ENCODE peak calls at places on chromosome 3, in five cellular contexts. One of them, this sample, is unnamed.
A peak's percentile ranks its signal among the peaks of the same experiment; 100 is the strongest.

GRCh38 chr3:42729404-42730145 is 27.0 kb upstream of the HHATL start:
- DNase-seq in A673: no peak
- DNase-seq in GM12878: no peak
- DNase-seq in glutamatergic neuron: no peak
- DNase-seq in natural killer cell: no peak
- DNase-seq in this sample: no peak

GRCh38 chr3:37955918-37956317 is 34.7 kb upstream of the VILL start:
- DNase-seq in A673: peak; percentile 63
- DNase-seq in GM12878: no peak
- DNase-seq in glutamatergic neuron: no peak
- DNase-seq in natural killer cell: no peak
- DNase-seq in this sample: no peak

GRCh38 chr3:194536883-194537637 is 50.3 kb upstream of the ATP13A3 start:
- DNase-seq in A673: peak; percentile 84
- DNase-seq in GM12878: no peak
- DNase-seq in glutamatergic neuron: no peak
- DNase-seq in natural killer cell: no peak
- DNase-seq in this sample: no peak

GRCh38 chr3:101940521-101940992 is 91.2 kb downstream of the NFKBIZ start:
- DNase-seq in A673: peak; percentile 97
- DNase-seq in GM12878: no peak
- DNase-seq in glutamatergic neuron: peak; percentile 29
- DNase-seq in natural killer cell: no peak
- DNase-seq in this sample: no peak

GRCh38 chr3:72996473-72997333 is at the start of gene PPP4R2:
- DNase-seq in A673: peak; percentile 86
- DNase-seq in GM12878: peak; percentile 55
- DNase-seq in glutamatergic neuron: peak; percentile 92
- DNase-seq in natural killer cell: peak; percentile 93
- DNase-seq in this sample: peak; percentile 94

GRCh38 chr3:16587703-16588070 is 17.5 kb downstream of the DAZL start:
- DNase-seq in A673: no peak
- DNase-seq in GM12878: no peak
- DNase-seq in glutamatergic neuron: no peak
- DNase-seq in natural killer cell: no peak
- DNase-seq in this sample: no peak

GRCh38 chr3:129039271-129040038 is 21.1 kb upstream of the GP9 start:
- DNase-seq in A673: peak; percentile 56
- DNase-seq in GM12878: no peak
- DNase-seq in glutamatergic neuron: no peak
- DNase-seq in natural killer cell: no peak
- DNase-seq in this sample: no peak

GRCh38 chr3:77039606-77040553 is at the start of gene ROBO2:
- DNase-seq in A673: peak; percentile 81
- DNase-seq in GM12878: no peak
- DNase-seq in glutamatergic neuron: peak; percentile 90
- DNase-seq in natural killer cell: no peak
- DNase-seq in this sample: peak; percentile 82

GRCh38 chr3:158936530-158937113 is 134.8 kb downstream of the MFSD1 start:
- DNase-seq in A673: no peak
- DNase-seq in GM12878: no peak
- DNase-seq in glutamatergic neuron: no peak
- DNase-seq in natural killer cell: no peak
- DNase-seq in this sample: no peak

GRCh38 chr3:13507791-13508339 is 27.8 kb downstream of the HDAC11 start:
- DNase-seq in A673: no peak
- DNase-seq in GM12878: no peak
- DNase-seq in glutamatergic neuron: no peak
- DNase-seq in natural killer cell: no peak
- DNase-seq in this sample: no peak

GRCh38 chr3:23945903-23946751 is 1.0 kb downstream of the NR1D2 start:
- DNase-seq in A673: peak; percentile 98
- DNase-seq in GM12878: peak; percentile 66
- DNase-seq in glutamatergic neuron: peak; percentile 99
- DNase-seq in natural killer cell: peak; percentile 99
- DNase-seq in this sample: peak; percentile 99

GRCh38 chr3:12405432-12406272 is 78.6 kb upstream of the TSEN2 start:
- DNase-seq in A673: peak; percentile 42
- DNase-seq in GM12878: no peak
- DNase-seq in glutamatergic neuron: no peak
- DNase-seq in natural killer cell: no peak
- DNase-seq in this sample: no peak

GRCh38 chr3:36944012-36944640 is 728 bp downstream of the TRANK1 start:
- DNase-seq in A673: peak; percentile 71
- DNase-seq in GM12878: no peak
- DNase-seq in glutamatergic neuron: peak; percentile 58
- DNase-seq in natural killer cell: peak; percentile 44
- DNase-seq in this sample: peak; percentile 75

GRCh38 chr3:46848271-46849097 is 14.8 kb downstream of the MYL3 start:
- DNase-seq in A673: peak; percentile 12
- DNase-seq in GM12878: no peak
- DNase-seq in glutamatergic neuron: peak; percentile 31
- DNase-seq in natural killer cell: peak; percentile 15
- DNase-seq in this sample: peak; percentile 67

GRCh38 chr3:57980416-57980815 is 27.8 kb upstream of the FLNB start:
- DNase-seq in A673: no peak
- DNase-seq in GM12878: no peak
- DNase-seq in glutamatergic neuron: no peak
- DNase-seq in natural killer cell: no peak
- DNase-seq in this sample: no peak

GRCh38 chr3:83251490-83251889 is 1490.0 kb upstream of the GBE1 start:
- DNase-seq in A673: no peak
- DNase-seq in GM12878: no peak
- DNase-seq in glutamatergic neuron: no peak
- DNase-seq in natural killer cell: no peak
- DNase-seq in this sample: no peak

GRCh38 chr3:72245183-72245811 is 460.3 kb upstream of the PROK2 start:
- DNase-seq in A673: no peak
- DNase-seq in GM12878: no peak
- DNase-seq in glutamatergic neuron: peak; percentile 45
- DNase-seq in natural killer cell: no peak
- DNase-seq in this sample: no peak

GRCh38 chr3:167406876-167407492 is 26.9 kb upstream of the ZBBX start:
- DNase-seq in A673: peak; percentile 64
- DNase-seq in GM12878: no peak
- DNase-seq in glutamatergic neuron: peak; percentile 42
- DNase-seq in natural killer cell: no peak
- DNase-seq in this sample: no peak

GRCh38 chr3:128383316-128384235 is 83.1 kb downstream of the DNAJB8 start:
- DNase-seq in A673: peak; percentile 57
- DNase-seq in GM12878: no peak
- DNase-seq in glutamatergic neuron: no peak
- DNase-seq in natural killer cell: peak; percentile 45
- DNase-seq in this sample: no peak

GRCh38 chr3:36688815-36689214 is 75.5 kb downstream of the DCLK3 start:
- DNase-seq in A673: no peak
- DNase-seq in GM12878: no peak
- DNase-seq in glutamatergic neuron: no peak
- DNase-seq in natural killer cell: no peak
- DNase-seq in this sample: no peak

GRCh38 chr3:128274837-128275236 is 121.6 kb downstream of the EEFSEC start:
- DNase-seq in A673: no peak
- DNase-seq in GM12878: no peak
- DNase-seq in glutamatergic neuron: no peak
- DNase-seq in natural killer cell: no peak
- DNase-seq in this sample: peak; percentile 50

GRCh38 chr3:56935821-56936220 is 124.6 kb upstream of the SPATA12 start:
- DNase-seq in A673: no peak
- DNase-seq in GM12878: no peak
- DNase-seq in glutamatergic neuron: no peak
- DNase-seq in natural killer cell: no peak
- DNase-seq in this sample: no peak

GRCh38 chr3:133834621-133835417 is 29.2 kb downstream of the SRPRB start:
- DNase-seq in A673: no peak
- DNase-seq in GM12878: no peak
- DNase-seq in glutamatergic neuron: no peak
- DNase-seq in natural killer cell: no peak
- DNase-seq in this sample: no peak

GRCh38 chr3:186080849-186081438 is 27.9 kb downstream of the ETV5 start:
- DNase-seq in A673: no peak
- DNase-seq in GM12878: no peak
- DNase-seq in glutamatergic neuron: no peak
- DNase-seq in natural killer cell: no peak
- DNase-seq in this sample: no peak

GRCh38 chr3:159856496-159857098 is 132.0 kb upstream of the IL12A start:
- DNase-seq in A673: no peak
- DNase-seq in GM12878: no peak
- DNase-seq in glutamatergic neuron: peak; percentile 78
- DNase-seq in natural killer cell: no peak
- DNase-seq in this sample: no peak

GRCh38 chr3:112979244-112979832 is 4.4 kb upstream of the CD200R1 start:
- DNase-seq in A673: peak; percentile 46
- DNase-seq in GM12878: no peak
- DNase-seq in glutamatergic neuron: no peak
- DNase-seq in natural killer cell: no peak
- DNase-seq in this sample: no peak

GRCh38 chr3:179015551-179016020 is 56.0 kb downstream of the ZMAT3 start:
- DNase-seq in A673: peak; percentile 86
- DNase-seq in GM12878: peak; percentile 93
- DNase-seq in glutamatergic neuron: no peak
- DNase-seq in natural killer cell: no peak
- DNase-seq in this sample: no peak

GRCh38 chr3:48885753-48886152 is 12.9 kb downstream of the SLC25A20 start:
- DNase-seq in A673: no peak
- DNase-seq in GM12878: no peak
- DNase-seq in glutamatergic neuron: no peak
- DNase-seq in natural killer cell: no peak
- DNase-seq in this sample: no peak

GRCh38 chr3:58013973-58014649 is 5.9 kb downstream of the FLNB start:
- DNase-seq in A673: peak; percentile 45
- DNase-seq in GM12878: no peak
- DNase-seq in glutamatergic neuron: peak; percentile 45
- DNase-seq in natural killer cell: no peak
- DNase-seq in this sample: peak; percentile 76

GRCh38 chr3:100899440-100900091 is 93.7 kb downstream of the ABI3BP start:
- DNase-seq in A673: peak; percentile 23
- DNase-seq in GM12878: peak; percentile 28
- DNase-seq in glutamatergic neuron: no peak
- DNase-seq in natural killer cell: no peak
- DNase-seq in this sample: no peak

DNA sequence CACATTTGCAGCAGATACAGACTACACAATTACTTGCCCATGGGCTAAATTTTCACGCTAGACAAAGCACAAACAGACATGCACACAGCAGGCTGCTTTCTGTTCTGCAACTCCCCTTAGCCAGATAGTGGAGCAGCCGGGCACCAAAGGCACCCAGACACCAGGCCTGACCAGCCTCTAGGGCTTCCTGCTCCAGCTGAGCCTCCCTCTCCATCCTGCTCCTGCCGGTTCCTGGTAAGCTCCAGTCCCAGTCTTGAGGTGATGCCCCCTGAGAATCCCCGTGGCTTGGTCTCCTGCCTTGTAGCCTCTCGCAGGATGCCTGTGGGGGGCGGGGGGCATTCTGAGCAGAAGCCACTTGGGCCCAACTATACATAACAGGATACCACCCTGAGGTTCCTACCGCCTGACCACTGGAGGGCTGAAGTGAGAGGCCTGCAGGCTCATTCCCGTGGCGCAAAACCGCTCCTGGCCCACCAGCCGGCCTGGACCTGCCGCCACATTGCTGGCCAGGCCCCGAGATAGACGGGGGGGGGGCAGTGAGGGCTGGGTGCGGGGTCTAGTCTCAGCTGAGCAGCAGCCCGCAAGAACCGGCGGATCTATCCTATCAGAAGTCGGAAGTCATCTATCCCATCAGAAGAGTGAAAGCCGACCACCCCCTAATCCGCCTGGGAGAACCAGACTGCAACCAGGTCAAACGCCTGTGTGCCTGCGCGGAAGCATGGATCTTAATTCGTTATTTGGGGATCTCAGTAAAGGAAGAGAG is 3.9 kb downstream of the FOXL2 start:
- DNase-seq in A673: no peak
- DNase-seq in GM12878: no peak
- DNase-seq in glutamatergic neuron: peak; percentile 37
- DNase-seq in natural killer cell: no peak
- DNase-seq in this sample: no peak
- TF ChIP-seq CTCF in A673: no peak
- TF ChIP-seq CTCF in GM12878: no peak
- TF ChIP-seq CTCF in glutamatergic neuron: no peak
- TF ChIP-seq CTCF in natural killer cell: no peak
- TF ChIP-seq CTCF in this sample: no peak

DNA sequence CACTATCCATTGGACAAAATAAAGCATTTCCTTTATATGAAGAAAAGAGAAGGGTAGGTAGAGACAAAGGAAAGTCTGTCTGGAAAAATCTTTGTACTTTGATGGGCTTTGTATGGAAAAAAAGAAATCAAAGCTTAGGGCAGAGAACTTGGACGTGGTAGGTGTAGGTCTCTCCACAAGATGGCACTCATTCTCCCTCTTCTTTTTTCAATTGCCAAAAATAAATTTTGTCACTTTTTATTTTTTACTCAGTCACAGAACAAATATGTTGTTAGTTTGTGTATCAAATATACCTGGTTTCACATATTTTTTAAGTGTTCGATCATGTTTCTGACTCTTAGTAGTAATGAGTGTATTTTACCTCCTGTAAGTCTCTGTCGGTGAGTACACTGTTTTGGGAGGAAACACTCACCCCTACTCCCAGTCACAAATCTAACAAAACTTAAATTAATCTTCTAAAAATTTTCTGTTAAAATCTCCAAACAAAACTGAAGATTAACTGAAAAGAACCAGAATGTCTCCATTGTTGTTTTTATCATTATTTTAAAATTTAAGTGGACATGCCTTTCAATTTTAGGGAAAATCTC is 415.8 kb upstream of the GOLIM4 start:
- DNase-seq in A673: peak; percentile 12
- DNase-seq in GM12878: no peak
- DNase-seq in glutamatergic neuron: no peak
- DNase-seq in natural killer cell: no peak
- DNase-seq in this sample: no peak
- TF ChIP-seq CTCF in A673: peak; percentile 59
- TF ChIP-seq CTCF in GM12878: peak; percentile 49
- TF ChIP-seq CTCF in glutamatergic neuron: peak; percentile 62
- TF ChIP-seq CTCF in natural killer cell: no peak
- TF ChIP-seq CTCF in this sample: peak; percentile 83

GRCh38 chr3:89320186-89320585 is 212.8 kb downstream of the EPHA3 start:
- DNase-seq in A673: no peak
- DNase-seq in GM12878: no peak
- DNase-seq in glutamatergic neuron: no peak
- DNase-seq in natural killer cell: no peak
- DNase-seq in this sample: no peak

GRCh38 chr3:89312141-89312540 is 204.7 kb downstream of the EPHA3 start:
- DNase-seq in A673: no peak
- DNase-seq in GM12878: no peak
- DNase-seq in glutamatergic neuron: no peak
- DNase-seq in natural killer cell: no peak
- DNase-seq in this sample: no peak

GRCh38 chr3:89315750-89316149 is 208.3 kb downstream of the EPHA3 start:
- DNase-seq in A673: no peak
- DNase-seq in GM12878: no peak
- DNase-seq in glutamatergic neuron: no peak
- DNase-seq in natural killer cell: no peak
- DNase-seq in this sample: no peak

GRCh38 chr3:89314454-89314853 is 207.0 kb downstream of the EPHA3 start:
- DNase-seq in A673: peak; percentile 87
- DNase-seq in GM12878: no peak
- DNase-seq in glutamatergic neuron: peak; percentile 28
- DNase-seq in natural killer cell: no peak
- DNase-seq in this sample: no peak
- TF ChIP-seq CTCF in A673: peak; percentile 68
- TF ChIP-seq CTCF in GM12878: no peak
- TF ChIP-seq CTCF in glutamatergic neuron: no peak
- TF ChIP-seq CTCF in natural killer cell: no peak
- TF ChIP-seq CTCF in this sample: peak; percentile 60

GRCh38 chr3:8996681-8997121 is 33.4 kb upstream of the RAD18 start:
- DNase-seq in A673: no peak
- DNase-seq in GM12878: no peak
- DNase-seq in glutamatergic neuron: peak; percentile 50
- DNase-seq in natural killer cell: no peak
- DNase-seq in this sample: no peak
- TF ChIP-seq CTCF in A673: no peak
- TF ChIP-seq CTCF in GM12878: no peak
- TF ChIP-seq CTCF in glutamatergic neuron: peak; percentile 29
- TF ChIP-seq CTCF in natural killer cell: no peak
- TF ChIP-seq CTCF in this sample: peak; percentile 57

This sample was measured in type B pancreatic cell.